ENCODE peak calls at places on chromosome 13, in nine cellular contexts. R is activated CD4-positive, alpha-beta T cell treated with anti-CD3 and anti-CD28 coated beads, Interleukin-2, amount 10 ng/mL, durations not matched to agents 7 days and 5 days; O is IMR-90; K is activated CD8-positive, alpha-beta memory T cell treated with anti-CD3 and anti-CD28 coated beads, Interleukin-2, amount 50 U/mL, for 48 hours; B is activated naive CD8-positive, alpha-beta T cell treated with anti-CD3 and anti-CD28 coated beads, Interleukin-2, amount 50 U/mL, for 24 hours; N is B cell; V is GM10248; J is GM23338; X is effector memory CD8-positive, alpha-beta T cell. L is an unnamed sample.
A peak's percentile ranks its signal among the peaks of the same experiment; 100 is the strongest.

GRCh38 chr13:113187263-113187669 is 21.2 kb downstream of the PCID2 start:
- DNase-seq in J (no peak), K (peak; percentile 83), B (peak; percentile 69), N (no peak), X (no peak), V (no peak), R (no peak), O (peak; percentile 100), L (no peak)

GRCh38 chr13:104769520-104769919 is 1703.3 kb upstream of the SLC10A2 start:
- DNase-seq in J (no peak), N (no peak), V (no peak), X (no peak), B (no peak), R (no peak), O (no peak), K (no peak), L (no peak)

GRCh38 chr13:51970251-51970793 is 40.9 kb downstream of the ATP7B start:
- DNase-seq in V (no peak), J (no peak), N (no peak), B (no peak), O (no peak), R (peak; percentile 38), K (no peak), X (no peak), L (no peak)

GRCh38 chr13:50787316-50788195 is 55.9 kb downstream of the DLEU7 start:
- DNase-seq in N (no peak), O (no peak), B (no peak), V (no peak), K (no peak), X (no peak), R (no peak), J (peak; percentile 18), L (no peak)

GRCh38 chr13:101115762-101116161 is 300.5 kb downstream of the NALCN start:
- DNase-seq in K (no peak), X (no peak), V (no peak), B (no peak), N (no peak), J (peak; percentile 71), R (no peak), O (no peak), L (no peak)

GRCh38 chr13:52847682-52848432 is 583 bp downstream of the PCDH8 start:
- DNase-seq in V (no peak), K (no peak), B (no peak), N (no peak), J (peak; percentile 33), O (no peak), R (no peak), X (no peak), L (no peak)

GRCh38 chr13:102873653-102874052 is 27.8 kb downstream of the ERCC5 start:
- DNase-seq in R (no peak), N (no peak), J (no peak), V (peak; percentile 37), K (no peak), X (no peak), B (no peak), O (no peak), L (no peak)

GRCh38 chr13:29436291-29436690 is 159.2 kb downstream of the SLC7A1 start:
- DNase-seq in O (peak; percentile 70), K (no peak), X (no peak), N (no peak), B (no peak), J (no peak), R (no peak), V (no peak), L (no peak)

GRCh38 chr13:94352057-94352456 is 127.4 kb downstream of the DCT start:
- DNase-seq in V (no peak), B (no peak), O (peak; percentile 31), K (no peak), J (no peak), X (no peak), N (no peak), R (no peak), L (no peak)

GRCh38 chr13:104014803-104015645 is 948.8 kb upstream of the SLC10A2 start:
- DNase-seq in N (no peak), X (no peak), O (peak; percentile 39), V (no peak), K (no peak), J (no peak), R (no peak), B (no peak), L (no peak)

GRCh38 chr13:38334845-38335244 is 14.8 kb upstream of the UFM1 start:
- DNase-seq in J (no peak), V (no peak), N (no peak), K (no peak), B (no peak), R (no peak), X (no peak), O (no peak), L (no peak)

GRCh38 chr13:77013853-77014542 is 13.0 kb downstream of the FBXL3 start:
- DNase-seq in B (no peak), J (no peak), O (no peak), X (no peak), R (no peak), K (no peak), V (no peak), N (no peak), L (no peak)

GRCh38 chr13:66660013-66660804 is 569.9 kb downstream of the PCDH9 start:
- DNase-seq in X (no peak), V (peak; percentile 3), N (no peak), R (no peak), O (peak; percentile 75), J (no peak), K (no peak), B (no peak), L (no peak)

GRCh38 chr13:39144941-39145533 is 106.8 kb downstream of the NHLRC3 start:
- DNase-seq in R (peak; percentile 27), J (peak; percentile 80), B (peak; percentile 29), V (peak; percentile 49), O (peak; percentile 70), K (no peak), X (no peak), N (no peak), L (no peak)

GRCh38 chr13:34758628-34759027 is 183.4 kb upstream of the NBEA start:
- DNase-seq in B (no peak), R (no peak), O (no peak), K (no peak), N (no peak), X (no peak), J (no peak), V (no peak), L (no peak)

GRCh38 chr13:40193290-40194203 is 472.9 kb downstream of the FOXO1 start:
- DNase-seq in J (no peak), V (no peak), X (no peak), K (no peak), B (no peak), R (no peak), N (no peak), O (no peak), L (no peak)